ENCODE peak calls at places on chromosomes 3 and 15, in nine cellular contexts. H, T, C, P, E, M, D, W and R are unnamed samples.

GRCh38 chr3:152961323-152961722 is 126.4 kb downstream of the P2RY1 start:
- DNase-seq in H (no peak), T (peak; percentile 5), C (peak; percentile 34), P (no peak), E (no peak), M (peak; percentile 52), D (no peak), W (no peak), R (no peak)

GRCh38 chr3:120089089-120089488 is 5.2 kb downstream of the GSK3B start:
- DNase-seq in H (no peak), T (no peak), C (no peak), P (no peak), E (no peak), M (no peak), D (no peak), W (no peak), R (no peak)

GRCh38 chr15:61880079-61880478 is 180.2 kb downstream of the VPS13C start:
- DNase-seq in H (no peak), T (no peak), C (no peak), P (no peak), E (no peak), M (no peak), D (no peak), W (no peak), R (no peak)

GRCh38 chr3:138827222-138827621 is 7.5 kb downstream of the PIK3CB start:
- DNase-seq in H (no peak), T (no peak), C (no peak), P (no peak), E (no peak), M (no peak), D (no peak), W (no peak), R (no peak)

GRCh38 chr3:125014570-125015179 is 41.1 kb downstream of the HEG1 start:
- DNase-seq in H (no peak), T (no peak), C (no peak), P (no peak), E (no peak), M (no peak), D (no peak), W (no peak), R (no peak)

GRCh38 chr3:126664591-126665214 is 9.8 kb upstream of the TXNRD3 start:
- DNase-seq in H (no peak), T (peak; percentile 60), C (no peak), P (no peak), E (no peak), M (no peak), D (no peak), W (no peak), R (no peak)

GRCh38 chr3:40771112-40771511 is 246.4 kb downstream of the ZNF621 start:
- DNase-seq in H (peak; percentile 60), T (no peak), C (no peak), P (no peak), E (no peak), M (no peak), D (peak; percentile 23), W (no peak), R (no peak)

GRCh38 chr3:98732239-98733054 is 30.7 kb upstream of the ST3GAL6 start:
- DNase-seq in H (peak; percentile 53), T (peak; percentile 35), C (peak; percentile 58), P (peak; percentile 73), E (peak; percentile 50), M (no peak), D (peak; percentile 60), W (no peak), R (peak; percentile 23)

GRCh38 chr3:39409514-39410136 is 3.1 kb downstream of the RPSA start:
- DNase-seq in H (no peak), T (no peak), C (no peak), P (no peak), E (no peak), M (no peak), D (no peak), W (no peak), R (no peak)

GRCh38 chr3:10775259-10775658 is 40.8 kb upstream of the SLC6A11 start:
- DNase-seq in H (no peak), T (no peak), C (no peak), P (no peak), E (no peak), M (no peak), D (no peak), W (no peak), R (no peak)

GRCh38 chr15:67809866-67810265 is 15.4 kb upstream of the SKOR1 start:
- DNase-seq in H (no peak), T (no peak), C (no peak), P (no peak), E (no peak), M (no peak), D (no peak), W (no peak), R (no peak)

GRCh38 chr3:194104041-194104751 is 31.8 kb upstream of the HES1 start:
- DNase-seq in H (no peak), T (no peak), C (no peak), P (no peak), E (no peak), M (no peak), D (no peak), W (no peak), R (no peak)

GRCh38 chr3:115272036-115272824 is 125.1 kb upstream of the ZBTB20 start:
- DNase-seq in H (no peak), T (peak; percentile 93), C (peak; percentile 11), P (no peak), E (no peak), M (peak; percentile 39), D (no peak), W (peak; percentile 13), R (no peak)

GRCh38 chr3:9837701-9838582 is 5.9 kb downstream of the RPUSD3 start:
- DNase-seq in H (no peak), T (no peak), C (no peak), P (peak; percentile 8), E (no peak), M (no peak), D (no peak), W (no peak), R (no peak)

DNA sequence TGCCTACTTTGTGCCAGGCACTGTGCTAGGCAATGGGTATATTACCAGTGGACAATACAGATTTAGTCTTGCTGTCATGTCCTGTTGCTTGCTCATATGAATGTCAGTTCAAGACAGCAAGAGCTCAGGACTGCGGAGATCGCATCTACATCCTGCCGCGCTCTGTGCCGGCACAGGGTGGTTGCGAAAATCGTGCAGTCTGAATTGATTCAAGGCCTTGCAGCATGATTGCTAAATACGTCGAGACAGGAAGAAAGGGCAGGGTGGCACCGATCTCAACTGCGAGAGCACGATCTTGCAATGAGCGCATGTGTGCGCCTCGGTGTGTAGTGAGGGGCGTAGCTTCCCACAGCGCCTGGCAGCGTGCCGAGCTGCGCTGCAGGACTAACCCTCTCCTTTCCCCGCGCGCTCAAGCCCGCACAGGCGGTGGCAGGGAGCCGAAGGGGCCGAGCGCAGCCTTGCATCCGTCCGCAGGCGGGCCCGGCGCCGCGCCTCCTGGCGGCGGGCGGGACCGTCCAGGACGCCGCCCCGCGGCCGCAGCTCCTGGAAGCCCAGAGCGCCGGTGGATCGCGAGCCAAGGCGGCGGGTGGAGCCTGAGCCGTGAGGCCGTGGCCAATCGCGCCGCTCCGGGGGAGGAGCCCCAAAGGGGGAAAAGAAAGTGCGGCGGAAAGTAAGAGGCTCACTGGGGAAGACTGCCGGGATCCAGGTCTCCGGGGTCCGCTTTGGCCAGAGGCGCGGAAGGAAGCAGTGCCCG is at the start of gene IL1RAP:
- DNase-seq in H (peak; percentile 87), T (peak; percentile 88), C (peak; percentile 97), P (peak; percentile 84), E (peak; percentile 93), M (peak; percentile 95), D (peak; percentile 95), W (peak; percentile 65), R (peak; percentile 92)
- H3K27ac ChIP-seq in H (peak within 1 kb of the TSS; percentile 82), T (peak within 1 kb of the TSS; percentile 73), C (peak within 1 kb of the TSS; percentile 88), P (peak within 1 kb of the TSS; percentile 27), E (peak within 1 kb of the TSS; percentile 91), M (peak within 1 kb of the TSS; percentile 67), D (peak within 1 kb of the TSS; percentile 69), W (peak within 1 kb of the TSS; percentile 35), R (peak within 1 kb of the TSS; percentile 84)

GRCh38 chr3:70981252-70981933 is 602.1 kb downstream of the FOXP1 start:
- DNase-seq in H (no peak), T (no peak), C (no peak), P (no peak), E (no peak), M (no peak), D (no peak), W (no peak), R (no peak)
- H3K27ac ChIP-seq in H (peak overlapping the region; percentile 90), T (no peak overlapping the region), C (peak overlapping the region; percentile 95), P (peak overlapping the region; percentile 56), E (peak overlapping the region; percentile 70), M (peak overlapping the region; percentile 86), D (peak overlapping the region; percentile 42), W (no peak overlapping the region), R (peak overlapping the region; percentile 83)

GRCh38 chr3:32109256-32109655 is 2.8 kb downstream of the GPD1L start:
- DNase-seq in H (peak; percentile 94), T (peak; percentile 82), C (no peak), P (peak; percentile 55), E (peak; percentile 91), M (no peak), D (peak; percentile 91), W (no peak), R (peak; percentile 75)

GRCh38 chr3:32106132-32106928 is at the start of gene GPD1L:
- DNase-seq in H (peak; percentile 92), T (peak; percentile 92), C (peak; percentile 94), P (peak; percentile 97), E (peak; percentile 94), M (peak; percentile 85), D (peak; percentile 96), W (peak; percentile 53), R (peak; percentile 96)

GRCh38 chr3:32104492-32104891 is 1.9 kb upstream of the GPD1L start:
- DNase-seq in H (no peak), T (no peak), C (no peak), P (no peak), E (no peak), M (no peak), D (no peak), W (no peak), R (no peak)

GRCh38 chr3:32105291-32106131 is 909 bp upstream of the GPD1L start:
- DNase-seq in H (no peak), T (no peak), C (peak; percentile 45), P (no peak), E (no peak), M (no peak), D (no peak), W (no peak), R (peak; percentile 28)

DNA sequence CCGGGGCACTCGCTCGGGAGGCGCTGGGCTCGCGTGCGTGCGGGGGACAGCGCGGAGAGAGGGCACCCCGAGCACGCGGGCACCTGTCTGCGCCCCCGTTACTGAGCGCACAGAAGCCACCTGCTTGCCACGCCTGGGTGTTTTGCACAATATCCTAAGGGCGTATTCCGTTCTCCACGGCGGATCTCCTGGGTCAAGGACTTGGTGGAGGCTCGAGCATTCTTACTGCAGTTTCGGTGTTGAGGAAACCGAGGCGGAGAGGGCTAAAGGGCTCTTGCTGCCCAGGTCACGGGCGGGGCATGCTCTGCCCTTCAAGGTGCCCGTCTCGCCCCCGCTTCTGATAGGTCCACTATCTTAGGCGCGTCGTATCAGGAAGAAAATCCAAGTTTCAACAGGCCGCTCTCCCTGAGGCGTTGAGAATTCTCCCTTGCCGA is 526 bp downstream of the GPD1L start:
- DNase-seq in H (peak; percentile 42), T (peak; percentile 7), C (no peak), P (no peak), E (peak; percentile 82), M (peak; percentile 60), D (peak; percentile 39), W (no peak), R (peak; percentile 84)
- H3K27ac ChIP-seq in H (peak overlapping the region; percentile 67), T (no peak overlapping the region), C (no peak overlapping the region), P (no peak overlapping the region), E (peak overlapping the region; percentile 93), M (no peak overlapping the region), D (peak overlapping the region; percentile 31), W (no peak overlapping the region), R (peak overlapping the region; percentile 92)

GRCh38 chr15:88029696-88030095 is 226.8 kb downstream of the NTRK3 start:
- DNase-seq in H (no peak), T (peak; percentile 25), C (no peak), P (no peak), E (no peak), M (no peak), D (no peak), W (no peak), R (no peak)
- H3K27ac ChIP-seq in H (no peak overlapping the region), T (no peak overlapping the region), C (no peak overlapping the region), P (no peak overlapping the region), E (no peak overlapping the region), M (no peak overlapping the region), D (no peak overlapping the region), W (no peak overlapping the region), R (no peak overlapping the region)